ENCODE peak calls at places on chromosomes 7 and 10, in ten cellular contexts. One of them, this sample, is unnamed. For H3K4me1, the result is how much of the 10 kb centered on the place peaks cover.

GRCh38 chr7:50739744-50740455 is 42.8 kb downstream of the GRB10 start:
- DNase-seq in lung: no peak
- DNase-seq in HCT116: no peak
- DNase-seq in gastrocnemius medialis: no peak
- DNase-seq in suprapubic skin: no peak
- DNase-seq in right atrium auricular region: no peak
- DNase-seq in heart right ventricle: no peak
- DNase-seq in OCI-LY7: no peak
- DNase-seq in hepatocyte: no peak
- DNase-seq in right cardiac atrium: no peak
- DNase-seq in this sample: no peak

GRCh38 chr10:11533328-11533781 is 78.1 kb downstream of the USP6NL start:
- DNase-seq in OCI-LY7: peak
- DNase-seq in heart right ventricle: no peak
- DNase-seq in right atrium auricular region: no peak
- DNase-seq in suprapubic skin: no peak
- DNase-seq in lung: no peak
- DNase-seq in HCT116: no peak
- DNase-seq in hepatocyte: peak
- DNase-seq in gastrocnemius medialis: no peak
- DNase-seq in right cardiac atrium: no peak
- DNase-seq in this sample: no peak

GRCh38 chr7:110521357-110521756 is 569.6 kb upstream of the LRRN3 start:
- DNase-seq in heart right ventricle: no peak
- DNase-seq in lung: no peak
- DNase-seq in gastrocnemius medialis: no peak
- DNase-seq in suprapubic skin: no peak
- DNase-seq in HCT116: no peak
- DNase-seq in OCI-LY7: no peak
- DNase-seq in hepatocyte: no peak
- DNase-seq in right atrium auricular region: no peak
- DNase-seq in right cardiac atrium: no peak
- DNase-seq in this sample: peak

GRCh38 chr7:134724606-134725005 is 54.8 kb upstream of the CALD1 start:
- DNase-seq in right atrium auricular region: no peak
- DNase-seq in right cardiac atrium: no peak
- DNase-seq in suprapubic skin: no peak
- DNase-seq in HCT116: peak
- DNase-seq in heart right ventricle: no peak
- DNase-seq in gastrocnemius medialis: no peak
- DNase-seq in OCI-LY7: peak
- DNase-seq in lung: no peak
- DNase-seq in hepatocyte: no peak
- DNase-seq in this sample: no peak

GRCh38 chr7:78437118-78437517 is 638.5 kb downstream of the PHTF2 start:
- DNase-seq in HCT116: no peak
- DNase-seq in suprapubic skin: no peak
- DNase-seq in gastrocnemius medialis: no peak
- DNase-seq in right atrium auricular region: no peak
- DNase-seq in heart right ventricle: no peak
- DNase-seq in OCI-LY7: no peak
- DNase-seq in right cardiac atrium: no peak
- DNase-seq in hepatocyte: no peak
- DNase-seq in lung: no peak
- DNase-seq in this sample: no peak

GRCh38 chr10:28533571-28534304 is 820 bp downstream of the WAC start:
- DNase-seq in heart right ventricle: peak
- DNase-seq in right cardiac atrium: peak
- DNase-seq in HCT116: no peak
- DNase-seq in suprapubic skin: peak
- DNase-seq in hepatocyte: peak
- DNase-seq in gastrocnemius medialis: peak
- DNase-seq in right atrium auricular region: peak
- DNase-seq in OCI-LY7: peak
- DNase-seq in lung: peak
- DNase-seq in this sample: peak

GRCh38 chr7:20786779-20787651 is at the start of gene SP8:
- DNase-seq in lung: no peak
- DNase-seq in heart right ventricle: no peak
- DNase-seq in gastrocnemius medialis: no peak
- DNase-seq in right cardiac atrium: peak
- DNase-seq in right atrium auricular region: no peak
- DNase-seq in suprapubic skin: no peak
- DNase-seq in hepatocyte: peak
- DNase-seq in OCI-LY7: no peak
- DNase-seq in HCT116: no peak
- DNase-seq in this sample: peak

GRCh38 chr10:52314007-52314821 is at the start of gene DKK1:
- DNase-seq in right cardiac atrium: peak
- DNase-seq in OCI-LY7: no peak
- DNase-seq in HCT116: peak
- DNase-seq in gastrocnemius medialis: peak
- DNase-seq in right atrium auricular region: peak
- DNase-seq in lung: peak
- DNase-seq in suprapubic skin: peak
- DNase-seq in heart right ventricle: peak
- DNase-seq in hepatocyte: peak
- DNase-seq in this sample: peak

GRCh38 chr7:47500103-47500563 is 81.8 kb downstream of the TNS3 start:
- DNase-seq in hepatocyte: peak
- DNase-seq in right atrium auricular region: no peak
- DNase-seq in lung: no peak
- DNase-seq in gastrocnemius medialis: no peak
- DNase-seq in HCT116: no peak
- DNase-seq in OCI-LY7: no peak
- DNase-seq in right cardiac atrium: peak
- DNase-seq in suprapubic skin: no peak
- DNase-seq in heart right ventricle: no peak
- DNase-seq in this sample: no peak
- H3K27ac ChIP-seq in hepatocyte: peak
- H3K27ac ChIP-seq in right atrium auricular region: no peak
- H3K27ac ChIP-seq in lung: no peak
- H3K27ac ChIP-seq in gastrocnemius medialis: no peak
- H3K27ac ChIP-seq in HCT116: no peak
- H3K27ac ChIP-seq in OCI-LY7: no peak
- H3K27ac ChIP-seq in right cardiac atrium: no peak
- H3K27ac ChIP-seq in suprapubic skin: no peak
- H3K27ac ChIP-seq in heart right ventricle: no peak
- H3K27ac ChIP-seq in this sample: peak

DNA sequence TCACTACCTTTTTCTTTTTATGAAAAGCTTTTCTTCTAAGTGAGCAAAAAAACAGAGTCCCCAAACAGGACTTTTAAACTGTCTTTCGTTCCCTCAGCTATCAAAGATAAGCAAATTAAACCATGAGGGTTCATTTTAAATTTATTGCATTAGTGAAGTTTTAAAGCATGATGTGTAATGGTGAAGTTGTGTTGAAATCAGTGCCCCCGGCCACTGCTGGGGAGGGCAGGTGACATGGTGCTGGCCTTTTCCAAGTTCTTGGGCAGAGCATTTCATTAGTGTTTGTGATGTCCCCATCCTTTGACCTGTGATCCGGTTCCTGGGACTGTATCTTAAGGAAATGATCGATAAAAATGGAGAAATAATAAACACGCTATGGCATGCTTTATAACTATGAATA is 96.0 kb downstream of the EEPD1 start:
- DNase-seq in lung: no peak
- DNase-seq in right cardiac atrium: no peak
- DNase-seq in HCT116: no peak
- DNase-seq in right atrium auricular region: no peak
- DNase-seq in OCI-LY7: no peak
- DNase-seq in gastrocnemius medialis: no peak
- DNase-seq in heart right ventricle: no peak
- DNase-seq in hepatocyte: no peak
- DNase-seq in suprapubic skin: no peak
- DNase-seq in this sample: no peak
- H3K4me3 ChIP-seq in lung: no peak
- H3K4me3 ChIP-seq in right cardiac atrium: no peak
- H3K4me3 ChIP-seq in HCT116: no peak
- H3K4me3 ChIP-seq in right atrium auricular region: no peak
- H3K4me3 ChIP-seq in OCI-LY7: no peak
- H3K4me3 ChIP-seq in gastrocnemius medialis: no peak
- H3K4me3 ChIP-seq in heart right ventricle: no peak
- H3K4me3 ChIP-seq in hepatocyte: no peak
- H3K4me3 ChIP-seq in suprapubic skin: no peak
- H3K4me3 ChIP-seq in this sample: no peak

GRCh38 chr7:131109011-131109756 is 218.5 kb upstream of the MKLN1 start:
- DNase-seq in suprapubic skin: no peak
- DNase-seq in HCT116: no peak
- DNase-seq in right cardiac atrium: no peak
- DNase-seq in right atrium auricular region: no peak
- DNase-seq in hepatocyte: no peak
- DNase-seq in gastrocnemius medialis: no peak
- DNase-seq in heart right ventricle: no peak
- DNase-seq in OCI-LY7: no peak
- DNase-seq in lung: no peak
- DNase-seq in this sample: no peak

GRCh38 chr7:131106681-131107342 is 220.9 kb upstream of the MKLN1 start:
- DNase-seq in suprapubic skin: peak
- DNase-seq in right atrium auricular region: peak
- DNase-seq in hepatocyte: peak
- DNase-seq in HCT116: no peak
- DNase-seq in OCI-LY7: peak
- DNase-seq in right cardiac atrium: peak
- DNase-seq in lung: peak
- DNase-seq in gastrocnemius medialis: no peak
- DNase-seq in heart right ventricle: peak
- DNase-seq in this sample: peak

GRCh38 chr7:131109757-131110293 is 217.9 kb upstream of the MKLN1 start:
- DNase-seq in hepatocyte: peak
- DNase-seq in HCT116: no peak
- DNase-seq in lung: peak
- DNase-seq in OCI-LY7: peak
- DNase-seq in suprapubic skin: peak
- DNase-seq in gastrocnemius medialis: peak
- DNase-seq in right cardiac atrium: peak
- DNase-seq in right atrium auricular region: peak
- DNase-seq in heart right ventricle: peak
- DNase-seq in this sample: peak

GRCh38 chr7:131107343-131108211 is 220.1 kb upstream of the MKLN1 start:
- DNase-seq in hepatocyte: peak
- DNase-seq in HCT116: peak
- DNase-seq in suprapubic skin: peak
- DNase-seq in lung: peak
- DNase-seq in right cardiac atrium: peak
- DNase-seq in heart right ventricle: peak
- DNase-seq in right atrium auricular region: peak
- DNase-seq in gastrocnemius medialis: peak
- DNase-seq in OCI-LY7: peak
- DNase-seq in this sample: peak

DNA sequence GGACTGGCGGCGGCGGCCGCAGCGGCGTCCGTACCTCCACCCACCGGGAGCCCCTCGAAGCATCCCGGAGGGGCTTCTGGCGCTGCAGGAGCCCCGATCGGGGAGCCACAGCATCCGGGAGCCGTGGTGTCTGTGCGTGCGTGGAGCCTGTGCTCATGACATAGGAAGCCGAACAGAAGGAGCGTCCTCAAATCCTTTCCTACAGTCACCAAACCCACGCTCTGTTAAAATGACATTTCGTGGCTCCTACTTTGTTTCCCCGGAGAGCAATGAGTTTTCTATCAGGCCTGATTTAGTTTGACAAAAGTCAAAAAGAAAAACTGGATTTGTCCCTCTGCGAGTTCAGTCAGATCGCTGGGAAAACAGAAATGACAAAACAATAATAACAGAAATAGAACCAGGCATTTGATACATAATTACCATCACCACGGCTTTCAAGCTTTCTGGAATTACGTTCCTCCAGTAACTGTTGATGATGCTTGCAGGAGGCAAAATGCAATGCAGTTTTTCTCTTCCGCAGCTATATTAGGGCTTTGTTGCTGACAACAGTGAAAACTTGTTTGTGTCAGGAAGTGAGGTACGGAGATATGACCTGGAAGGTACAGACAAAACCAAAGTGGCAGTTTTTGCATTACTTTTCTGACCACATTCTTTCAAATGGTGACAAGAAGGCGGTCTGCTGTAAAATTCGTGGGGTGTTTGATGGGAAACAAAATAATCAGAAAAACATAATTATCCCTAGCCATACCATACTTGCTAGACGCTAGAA is 219.3 kb upstream of the MKLN1 start:
- DNase-seq in OCI-LY7: peak
- DNase-seq in hepatocyte: no peak
- DNase-seq in lung: no peak
- DNase-seq in gastrocnemius medialis: no peak
- DNase-seq in right atrium auricular region: no peak
- DNase-seq in right cardiac atrium: peak
- DNase-seq in heart right ventricle: no peak
- DNase-seq in HCT116: no peak
- DNase-seq in suprapubic skin: no peak
- DNase-seq in this sample: no peak
- H3K4me1 ChIP-seq in OCI-LY7: under half
- H3K4me1 ChIP-seq in hepatocyte: under half
- H3K4me1 ChIP-seq in lung: under half
- H3K4me1 ChIP-seq in gastrocnemius medialis: under half
- H3K4me1 ChIP-seq in right atrium auricular region: half or more
- H3K4me1 ChIP-seq in right cardiac atrium: under half
- H3K4me1 ChIP-seq in heart right ventricle: half or more
- H3K4me1 ChIP-seq in HCT116: under half
- H3K4me1 ChIP-seq in suprapubic skin: half or more
- H3K4me1 ChIP-seq in this sample: under half

GRCh38 chr7:74305987-74306736 is 17.0 kb downstream of the CLIP2 start:
- DNase-seq in HCT116: no peak
- DNase-seq in hepatocyte: no peak
- DNase-seq in lung: no peak
- DNase-seq in right cardiac atrium: peak
- DNase-seq in right atrium auricular region: no peak
- DNase-seq in heart right ventricle: no peak
- DNase-seq in gastrocnemius medialis: no peak
- DNase-seq in suprapubic skin: no peak
- DNase-seq in OCI-LY7: no peak
- DNase-seq in this sample: no peak

GRCh38 chr7:74306737-74307469 is 17.7 kb downstream of the CLIP2 start:
- DNase-seq in gastrocnemius medialis: no peak
- DNase-seq in lung: no peak
- DNase-seq in right atrium auricular region: no peak
- DNase-seq in right cardiac atrium: peak
- DNase-seq in HCT116: no peak
- DNase-seq in heart right ventricle: peak
- DNase-seq in hepatocyte: no peak
- DNase-seq in suprapubic skin: no peak
- DNase-seq in OCI-LY7: no peak
- DNase-seq in this sample: peak

GRCh38 chr7:74304550-74304949 is 15.3 kb downstream of the CLIP2 start:
- DNase-seq in suprapubic skin: no peak
- DNase-seq in hepatocyte: no peak
- DNase-seq in right cardiac atrium: no peak
- DNase-seq in gastrocnemius medialis: no peak
- DNase-seq in OCI-LY7: no peak
- DNase-seq in lung: no peak
- DNase-seq in heart right ventricle: no peak
- DNase-seq in HCT116: no peak
- DNase-seq in right atrium auricular region: no peak
- DNase-seq in this sample: no peak

GRCh38 chr7:74311305-74311744 is 22.1 kb downstream of the CLIP2 start:
- DNase-seq in OCI-LY7: no peak
- DNase-seq in suprapubic skin: no peak
- DNase-seq in lung: no peak
- DNase-seq in right atrium auricular region: no peak
- DNase-seq in right cardiac atrium: no peak
- DNase-seq in heart right ventricle: no peak
- DNase-seq in gastrocnemius medialis: no peak
- DNase-seq in hepatocyte: no peak
- DNase-seq in HCT116: peak
- DNase-seq in this sample: no peak

DNA sequence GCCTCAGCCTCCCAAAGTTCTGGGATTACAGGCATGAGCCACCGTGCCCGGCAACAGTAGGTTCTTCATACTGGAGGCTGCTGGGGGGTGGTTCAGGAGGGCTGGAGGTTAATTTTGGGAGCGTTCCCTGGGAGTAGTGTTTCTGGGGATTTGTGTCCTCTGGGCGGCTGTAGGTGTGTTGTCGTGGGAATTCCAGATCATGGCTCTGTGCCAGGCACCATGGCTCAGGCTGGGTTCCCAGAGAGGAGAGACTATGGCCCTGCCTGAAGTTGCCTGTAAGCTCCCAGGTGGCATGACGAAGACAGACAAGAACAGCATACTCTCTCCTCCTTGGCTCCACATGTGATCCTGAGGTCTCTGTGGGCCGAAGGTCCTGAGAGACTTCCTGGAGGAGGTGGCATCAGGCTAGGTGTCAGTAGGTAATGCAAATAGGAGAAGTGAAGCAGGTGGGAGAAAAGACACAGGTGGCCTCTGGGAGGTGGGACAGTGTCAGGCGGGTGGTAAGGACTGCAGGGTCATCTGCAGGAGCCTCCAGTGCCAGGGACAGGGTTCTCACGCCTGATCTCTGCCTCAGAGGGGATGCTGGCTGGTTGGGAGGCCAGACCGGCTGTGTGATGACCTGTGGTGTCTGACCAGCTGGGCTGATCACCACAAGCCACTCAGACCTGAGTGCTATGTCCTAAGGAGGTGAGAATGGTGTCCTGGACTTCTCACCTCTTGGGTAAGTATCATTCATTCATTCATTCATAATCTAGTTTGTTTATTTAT is 18.7 kb downstream of the CLIP2 start:
- DNase-seq in gastrocnemius medialis: no peak
- DNase-seq in lung: no peak
- DNase-seq in hepatocyte: no peak
- DNase-seq in right cardiac atrium: no peak
- DNase-seq in suprapubic skin: no peak
- DNase-seq in right atrium auricular region: no peak
- DNase-seq in heart right ventricle: no peak
- DNase-seq in HCT116: no peak
- DNase-seq in OCI-LY7: no peak
- DNase-seq in this sample: no peak
- H3K27ac ChIP-seq in gastrocnemius medialis: no peak
- H3K27ac ChIP-seq in lung: no peak
- H3K27ac ChIP-seq in hepatocyte: no peak
- H3K27ac ChIP-seq in right cardiac atrium: no peak
- H3K27ac ChIP-seq in suprapubic skin: no peak
- H3K27ac ChIP-seq in right atrium auricular region: no peak
- H3K27ac ChIP-seq in heart right ventricle: no peak
- H3K27ac ChIP-seq in HCT116: no peak
- H3K27ac ChIP-seq in OCI-LY7: no peak
- H3K27ac ChIP-seq in this sample: no peak

This sample was measured in testis.